ENCODE peak calls at places on chromosomes 6 and 20, in nine cellular contexts. U, I, R, E, Y, Z, A, H and D are unnamed samples. For H3K4me1, the result is how much of the 10 kb centered on the place peaks cover.

GRCh38 chr6:16057411-16057810 is 71.5 kb upstream of the MYLIP start:
- DNase-seq in Z (no peak), E (no peak), Y (no peak), A (no peak), U (no peak), H (no peak), I (no peak), R (no peak), D (no peak)

GRCh38 chr20:45892828-45893500 is 1.8 kb downstream of the CTSA start:
- DNase-seq in R (no peak), Y (no peak), H (no peak), E (no peak), Z (no peak), U (no peak), I (no peak), A (no peak), D (no peak)

GRCh38 chr20:54560357-54560756 is 85.0 kb downstream of the DOK5 start:
- DNase-seq in Z (no peak), R (no peak), A (no peak), U (no peak), E (no peak), Y (no peak), I (no peak), H (no peak), D (no peak)

GRCh38 chr6:128422200-128422599 is 98.2 kb downstream of the PTPRK start:
- DNase-seq in U (no peak), H (no peak), Y (no peak), E (no peak), I (no peak), Z (no peak), R (peak), A (no peak), D (no peak)

GRCh38 chr20:40637176-40637575 is 51.9 kb downstream of the MAFB start:
- DNase-seq in R (no peak), A (no peak), H (no peak), E (no peak), Z (no peak), U (no peak), I (no peak), Y (no peak), D (no peak)

GRCh38 chr20:42740191-42740870 is 449.4 kb downstream of the PTPRT start:
- DNase-seq in R (no peak), U (no peak), E (no peak), I (no peak), Z (peak), Y (no peak), A (no peak), H (no peak), D (no peak)

GRCh38 chr20:62367136-62367482 is at the start of gene LAMA5:
- DNase-seq in U (peak), I (peak), E (peak), Y (peak), A (peak), Z (peak), R (peak), H (peak), D (peak)

GRCh38 chr20:62190639-62191411 is 8.0 kb downstream of the MTG2 start:
- DNase-seq in R (no peak), A (no peak), I (no peak), U (no peak), E (no peak), Z (no peak), H (no peak), Y (peak), D (peak)

GRCh38 chr6:137157601-137158000 is 15.8 kb downstream of the IL22RA2 start:
- DNase-seq in I (no peak), E (no peak), R (no peak), Z (no peak), U (no peak), Y (no peak), A (no peak), H (no peak), D (no peak)

GRCh38 chr20:32497589-32498224 is 87.4 kb downstream of the NOL4L start:
- DNase-seq in Z (no peak), Y (no peak), R (no peak), U (no peak), A (no peak), H (peak), I (no peak), E (peak), D (peak)
- H3K4me3 ChIP-seq in Z (no peak), Y (no peak), R (no peak), U (no peak), A (no peak), H (no peak), I (no peak), E (no peak), D (no peak)

GRCh38 chr6:165227644-165228329 is 81.6 kb downstream of the C6orf118 start:
- DNase-seq in R (no peak), I (no peak), A (no peak), H (no peak), U (no peak), Z (no peak), Y (no peak), E (no peak), D (no peak)
- H3K4me1 ChIP-seq in R (under half), I (under half), A (under half), H (under half), U (under half), Z (under half), Y (under half), E (under half), D (under half)

GRCh38 chr6:118725944-118726343 is 74.6 kb upstream of the CEP85L start:
- DNase-seq in H (peak), R (no peak), Z (no peak), Y (no peak), A (no peak), I (no peak), U (no peak), E (no peak), D (no peak)
- H3K4me3 ChIP-seq in H (no peak), R (no peak), Z (no peak), Y (no peak), A (no peak), I (no peak), U (no peak), E (no peak), D (no peak)

DNA sequence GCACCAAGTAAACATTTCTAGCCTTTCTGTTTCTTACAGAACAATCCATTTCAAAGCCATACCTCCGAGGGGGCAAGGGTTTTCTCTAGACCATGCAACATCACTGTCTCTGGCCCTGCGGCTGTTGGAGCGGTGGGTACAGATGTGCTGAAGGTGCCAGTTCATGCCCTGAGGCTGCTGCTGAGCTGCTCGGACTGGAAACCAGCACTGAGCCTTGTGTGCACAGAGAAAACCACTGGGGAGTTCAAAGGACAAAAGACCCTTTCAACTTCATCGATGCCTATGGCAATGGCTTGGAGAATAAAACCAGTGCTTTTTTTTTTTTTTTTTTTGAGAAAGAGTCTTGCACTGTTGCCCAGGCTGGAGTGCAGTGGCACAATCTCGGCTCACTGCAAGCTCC is 93.3 kb upstream of the IYD start:
- DNase-seq in I (no peak), A (no peak), Y (no peak), R (no peak), E (no peak), Z (no peak), H (no peak), U (no peak), D (no peak)
- H3K4me1 ChIP-seq in I (under half), A (under half), Y (under half), R (under half), E (under half), Z (under half), H (under half), U (under half), D (under half)

DNA sequence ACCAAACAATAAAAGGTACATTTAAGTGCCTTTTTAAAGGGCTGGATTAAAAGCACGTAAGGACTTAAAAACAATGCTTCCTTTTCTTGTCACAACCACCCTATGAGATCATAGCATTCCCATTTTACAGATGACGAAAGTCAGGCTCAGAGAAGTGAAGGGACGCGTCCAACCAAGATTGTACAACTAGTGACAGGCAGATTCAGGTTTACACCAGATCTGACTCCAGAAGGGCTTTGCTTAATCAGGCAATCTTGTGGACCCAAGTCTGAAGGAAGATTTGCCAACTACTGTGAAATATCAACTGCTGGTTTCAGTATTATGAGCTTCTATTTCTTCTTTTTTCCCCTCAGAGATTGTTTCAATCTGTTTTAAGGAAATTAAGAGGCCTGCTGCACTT is 876 bp downstream of the ENPP4 start:
- DNase-seq in I (no peak), E (no peak), H (peak), Z (no peak), R (no peak), A (peak), Y (no peak), U (no peak), D (no peak)
- H3K4me3 ChIP-seq in I (peak), E (peak), H (no peak), Z (peak), R (no peak), A (no peak), Y (peak), U (peak), D (peak)

DNA sequence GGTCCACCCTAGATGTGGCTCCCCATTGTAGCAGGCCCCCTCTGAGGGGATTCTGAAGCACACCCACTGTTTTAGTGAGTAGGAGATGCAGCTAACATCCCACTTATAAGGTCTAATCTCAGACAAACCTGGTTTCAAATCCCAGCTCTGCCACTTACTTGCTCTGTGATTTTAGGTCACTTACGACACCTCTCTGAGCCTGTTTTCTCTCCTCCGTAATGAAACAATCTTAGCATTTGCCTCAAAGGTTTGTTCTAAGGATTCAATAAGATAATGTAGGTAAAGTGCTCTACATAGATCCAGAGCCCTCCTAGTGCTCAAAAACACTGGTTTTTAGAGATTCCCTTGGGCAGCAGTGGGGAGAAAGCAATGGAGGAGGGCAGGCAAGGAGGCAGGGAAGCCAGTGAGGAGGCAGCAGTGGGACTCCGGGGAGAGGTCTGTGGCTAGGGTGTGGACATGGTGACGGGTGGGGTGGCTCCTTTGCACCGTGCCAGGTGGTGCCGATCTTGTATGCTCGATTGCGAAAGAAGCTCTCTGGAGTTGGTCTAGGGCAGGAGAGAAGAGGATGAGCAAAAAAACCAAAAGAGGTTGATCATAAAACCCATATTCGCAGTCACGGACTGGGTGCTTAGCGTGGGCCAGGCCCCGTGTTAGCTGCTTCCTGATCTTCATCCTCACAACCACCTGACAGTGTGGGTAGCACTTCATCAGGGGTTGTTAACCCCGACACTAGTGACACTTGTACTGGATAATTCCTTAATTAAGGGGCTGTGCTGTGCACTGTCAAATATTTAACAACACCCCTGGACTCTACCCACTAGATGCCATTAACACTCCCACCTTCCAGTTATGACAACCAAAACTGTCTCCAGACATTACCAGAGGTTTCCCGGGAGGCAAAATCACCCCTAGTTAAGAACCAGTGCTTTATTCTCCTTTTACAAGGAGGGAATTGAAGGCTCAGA is 16.8 kb upstream of the PTGIS start:
- DNase-seq in E (no peak), A (no peak), R (no peak), H (no peak), Y (no peak), Z (no peak), U (peak), I (no peak), D (no peak)
- H3K4me1 ChIP-seq in E (under half), A (under half), R (under half), H (under half), Y (half or more), Z (under half), U (under half), I (half or more), D (under half)